ENCODE peak calls at places on chromosomes 7 and 10, in four cellular contexts. M is HepG2, T is GM12878, R is H1. Y is an unnamed sample.

GRCh38 chr7:2099036-2099957 is 133.4 kb downstream of the MAD1L1 start:
- DNase-seq in M (no peak), T (no peak), R (no peak), Y (no peak)

GRCh38 chr10:67115972-67116371 is 190.1 kb downstream of the LRRTM3 start:
- DNase-seq in M (no peak), T (no peak), R (no peak), Y (no peak)

GRCh38 chr10:91798736-91799579 is 732 bp downstream of the TNKS2 start:
- DNase-seq in M (peak; percentile 28), T (no peak), R (peak; percentile 71), Y (no peak)

GRCh38 chr10:20221353-20221752 is 405.1 kb downstream of the PLXDC2 start:
- DNase-seq in M (no peak), T (no peak), R (no peak), Y (no peak)

GRCh38 chr7:84247591-84247990 is 53.0 kb upstream of the SEMA3A start:
- DNase-seq in M (no peak), T (no peak), R (no peak), Y (no peak)

GRCh38 chr7:80428161-80429054 is 83.5 kb downstream of the GNAT3 start:
- DNase-seq in M (peak; percentile 65), T (no peak), R (no peak), Y (peak; percentile 30)

GRCh38 chr10:63707254-63707910 is 186.2 kb downstream of the REEP3 start:
- DNase-seq in M (peak; percentile 12), T (peak; percentile 48), R (no peak), Y (no peak)

GRCh38 chr10:77458986-77459590 is 178.5 kb downstream of the KCNMA1 start:
- DNase-seq in M (no peak), T (no peak), R (no peak), Y (no peak)

GRCh38 chr7:95529701-95530100 is 44.0 kb downstream of the ASB4 start:
- DNase-seq in M (no peak), T (no peak), R (no peak), Y (no peak)

GRCh38 chr10:131080571-131080970 is 230.9 kb downstream of the TCERG1L start:
- DNase-seq in M (no peak), T (no peak), R (no peak), Y (no peak)

GRCh38 chr10:12875100-12875499 is 126.4 kb downstream of the CCDC3 start:
- DNase-seq in M (no peak), T (no peak), R (no peak), Y (no peak)

GRCh38 chr10:118447478-118447877 is 105.4 kb upstream of the FAM204A start:
- DNase-seq in M (no peak), T (no peak), R (no peak), Y (no peak)

GRCh38 chr10:90587081-90587491 is 270.8 kb downstream of the HTR7 start:
- DNase-seq in M (no peak), T (no peak), R (no peak), Y (no peak)

GRCh38 chr7:44787041-44787440 is 9.4 kb upstream of the PPIA start:
- DNase-seq in M (no peak), T (no peak), R (no peak), Y (no peak)

GRCh38 chr10:1374901-1375804 is 319.0 kb downstream of the WDR37 start:
- DNase-seq in M (no peak), T (no peak), R (peak; percentile 44), Y (no peak)

GRCh38 chr10:101284171-101285092 is 55.2 kb upstream of the LBX1 start:
- DNase-seq in M (no peak), T (no peak), R (peak; percentile 70), Y (no peak)

GRCh38 chr7:7709263-7709662 is 9.1 kb downstream of the RPA3 start:
- DNase-seq in M (no peak), T (no peak), R (no peak), Y (peak; percentile 77)

GRCh38 chr10:74231375-74231774 is 80.4 kb downstream of the ADK start:
- DNase-seq in M (peak; percentile 20), T (no peak), R (no peak), Y (no peak)

GRCh38 chr7:91945476-91945875 is 4.8 kb downstream of the AKAP9 start:
- DNase-seq in M (peak; percentile 71), T (no peak), R (no peak), Y (no peak)

GRCh38 chr7:91947948-91948347 is 7.3 kb downstream of the AKAP9 start:
- DNase-seq in M (no peak), T (no peak), R (no peak), Y (no peak)

GRCh38 chr7:91946549-91946948 is 5.9 kb downstream of the AKAP9 start:
- DNase-seq in M (no peak), T (no peak), R (no peak), Y (no peak)

GRCh38 chr7:91953618-91954017 is 13.0 kb downstream of the AKAP9 start:
- DNase-seq in M (peak; percentile 10), T (no peak), R (no peak), Y (no peak)

GRCh38 chr7:91949221-91950009 is 8.8 kb downstream of the AKAP9 start:
- DNase-seq in M (no peak), T (no peak), R (no peak), Y (no peak)
- TF ChIP-seq SUZ12 in M (no peak), T (no peak), R (no peak), Y (no peak)

GRCh38 chr7:155644971-155645509 is 579 bp downstream of the RBM33 start:
- DNase-seq in M (peak; percentile 22), T (no peak), R (no peak), Y (peak; percentile 22)

GRCh38 chr7:155645652-155646051 is 1.2 kb downstream of the RBM33 start:
- DNase-seq in M (no peak), T (no peak), R (no peak), Y (no peak)

GRCh38 chr7:155647302-155647701 is 2.8 kb downstream of the RBM33 start:
- DNase-seq in M (no peak), T (no peak), R (no peak), Y (no peak)

GRCh38 chr7:155647734-155648133 is 3.3 kb downstream of the RBM33 start:
- DNase-seq in M (no peak), T (no peak), R (no peak), Y (no peak)

GRCh38 chr7:155646669-155647068 is 2.2 kb downstream of the RBM33 start:
- DNase-seq in M (no peak), T (no peak), R (no peak), Y (no peak)
- H3K4me3 ChIP-seq in M (peak overlapping the region; percentile 95), T (peak overlapping the region; percentile 80), R (no peak overlapping the region), Y (no peak overlapping the region)

GRCh38 chr7:23431596-23432284 is 38.6 kb downstream of the IGF2BP3 start:
- DNase-seq in M (no peak), T (no peak), R (no peak), Y (no peak)

GRCh38 chr7:23434147-23434676 is 36.1 kb downstream of the IGF2BP3 start:
- DNase-seq in M (no peak), T (peak; percentile 45), R (no peak), Y (no peak)

GRCh38 chr7:23426876-23427275 is 43.4 kb downstream of the IGF2BP3 start:
- DNase-seq in M (no peak), T (no peak), R (no peak), Y (no peak)

GRCh38 chr7:23430902-23431259 is 39.4 kb downstream of the IGF2BP3 start:
- DNase-seq in M (no peak), T (no peak), R (no peak), Y (no peak)
- H3K9ac ChIP-seq in M (no peak overlapping the region), T (no peak overlapping the region), R (no peak overlapping the region), Y (no peak overlapping the region)

GRCh38 chr7:113797420-113797995 is 121.3 kb downstream of the PPP1R3A start:
- DNase-seq in M (no peak), T (no peak), R (no peak), Y (no peak)
- TF ChIP-seq SUZ12 in M (no peak), T (no peak), R (no peak), Y (no peak)

DNA sequence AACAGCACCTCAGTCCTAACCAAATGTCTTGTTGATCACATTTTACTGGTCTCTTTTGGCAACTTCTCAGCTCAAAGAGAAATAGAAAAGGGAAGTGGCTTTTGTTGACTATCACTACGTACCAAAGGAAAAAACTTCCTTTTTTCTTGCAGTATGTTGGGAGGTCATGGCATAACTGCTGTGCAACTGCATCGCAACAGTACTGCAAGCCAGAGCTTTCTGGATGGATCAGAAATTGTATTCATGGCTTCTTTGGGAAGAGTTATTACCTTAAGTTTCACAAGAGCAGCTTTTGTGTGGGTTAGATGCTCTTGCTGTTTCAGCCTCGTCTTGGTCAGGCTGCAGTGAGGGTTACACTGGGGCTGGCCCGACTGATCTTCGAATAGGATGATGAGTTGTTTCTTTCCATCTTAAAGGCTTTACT is 153.3 kb downstream of the CELF2 start:
- DNase-seq in M (no peak), T (no peak), R (peak; percentile 6), Y (no peak)
- H3K4me3 ChIP-seq in M (no peak overlapping the region), T (peak overlapping the region; percentile 96), R (no peak overlapping the region), Y (no peak overlapping the region)

GRCh38 chr7:71465741-71466189 is 333.8 kb downstream of the GALNT17 start:
- DNase-seq in M (no peak), T (no peak), R (no peak), Y (peak; percentile 80)
- H3K9ac ChIP-seq in M (no peak overlapping the region), T (no peak overlapping the region), R (no peak overlapping the region), Y (peak overlapping the region; percentile 56)

DNA sequence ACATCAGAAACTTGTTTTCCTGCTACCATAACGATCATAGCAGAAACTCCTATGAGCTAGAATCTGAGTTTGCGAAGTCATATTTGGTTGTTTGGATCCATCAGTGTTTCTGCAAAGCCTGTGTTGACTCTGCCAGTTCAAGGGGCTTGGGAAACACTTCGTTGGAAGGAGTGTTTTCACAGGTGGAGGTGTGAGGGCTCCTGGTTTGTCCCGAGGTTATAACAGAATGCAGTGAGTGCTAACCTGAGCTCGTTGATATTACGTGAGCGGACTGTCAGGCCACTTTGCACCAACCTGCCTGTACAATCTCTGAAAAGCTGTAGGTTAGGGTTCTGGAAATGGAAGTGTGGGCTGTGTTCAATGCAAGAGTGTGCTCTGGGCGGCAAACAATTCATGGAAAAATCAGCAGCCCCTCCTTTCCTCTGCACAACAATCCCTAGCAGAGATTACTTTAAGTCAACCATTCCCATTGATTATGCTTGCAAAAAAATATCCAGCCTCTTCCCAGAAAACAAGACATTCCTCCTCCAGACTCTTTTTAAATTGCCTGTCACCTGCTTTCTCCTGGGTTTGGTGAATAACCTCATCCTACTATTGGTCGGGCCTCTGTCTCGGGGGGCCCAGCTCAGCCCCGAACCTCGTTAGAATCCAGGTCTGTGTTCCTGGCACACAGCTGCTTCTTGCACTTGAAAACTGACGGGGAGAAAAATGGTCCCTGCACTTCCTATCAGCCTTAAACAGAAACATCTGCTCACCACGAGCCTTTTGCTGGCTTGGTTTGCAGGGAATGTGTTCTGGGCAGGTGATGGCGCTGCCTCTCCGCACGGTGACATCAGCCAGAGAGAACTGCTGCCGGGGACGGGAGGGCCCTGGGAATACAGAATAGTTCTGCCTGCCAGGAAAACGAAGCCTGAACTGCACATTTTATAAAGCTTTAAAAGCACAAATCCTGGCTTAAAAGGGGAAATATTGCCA is 622.2 kb downstream of the TYW1 start:
- DNase-seq in M (no peak), T (no peak), R (peak; percentile 54), Y (peak; percentile 55)
- TF ChIP-seq SUZ12 in M (no peak), T (no peak), R (no peak), Y (no peak)